ENCODE peak calls at places on chromosomes 7 and 10, in six cellular contexts. P is prostate gland, K is RWPE2, N is body of pancreas, W is endothelial cell of umbilical vein, Z is esophagus squamous epithelium. Y is an unnamed sample.

GRCh38 chr7:80942261-80943041 is 23.6 kb upstream of the SEMA3C start:
- DNase-seq in P (peak; percentile 41), W (peak; percentile 92), N (peak; percentile 37), Z (no peak), K (peak; percentile 89), Y (peak; percentile 39)

GRCh38 chr10:25562547-25562946 is 371.5 kb upstream of the MYO3A start:
- DNase-seq in N (no peak), K (no peak), Z (no peak), W (no peak), P (no peak), Y (no peak)

GRCh38 chr10:113221756-113222168 is 271.7 kb downstream of the TCF7L2 start:
- DNase-seq in P (no peak), W (no peak), N (no peak), K (no peak), Z (no peak), Y (no peak)

GRCh38 chr10:1124796-1125195 is 68.6 kb downstream of the WDR37 start:
- DNase-seq in N (no peak), W (no peak), Z (no peak), P (no peak), K (no peak), Y (no peak)

GRCh38 chr7:100590077-100590737 is 4.1 kb downstream of the FBXO24 start:
- DNase-seq in N (no peak), W (no peak), K (no peak), P (no peak), Z (no peak), Y (no peak)

GRCh38 chr10:48363617-48364355 is 57.3 kb downstream of the MAPK8 start:
- DNase-seq in Z (no peak), P (peak; percentile 32), W (peak; percentile 90), K (no peak), N (peak; percentile 40), Y (peak; percentile 74)

GRCh38 chr10:132564249-132564605 is 26.6 kb downstream of the INPP5A start:
- DNase-seq in W (no peak), Z (no peak), K (no peak), P (no peak), N (no peak), Y (no peak)

GRCh38 chr7:6382797-6383196 is 65.0 kb downstream of the DAGLB start:
- DNase-seq in Z (no peak), W (peak; percentile 44), N (no peak), P (no peak), K (no peak), Y (no peak)

GRCh38 chr10:22427101-22427500 is 81.8 kb downstream of the SPAG6 start:
- DNase-seq in Z (no peak), W (peak; percentile 22), N (no peak), P (no peak), K (no peak), Y (peak; percentile 77)

GRCh38 chr7:151695856-151696555 is 176.3 kb upstream of the RHEB start:
- DNase-seq in K (no peak), N (no peak), P (peak; percentile 44), W (no peak), Z (no peak), Y (no peak)

GRCh38 chr7:151694441-151694827 is 174.7 kb upstream of the RHEB start:
- DNase-seq in P (no peak), N (no peak), W (no peak), Z (no peak), K (no peak), Y (no peak)

GRCh38 chr7:151696738-151697514 is 177.2 kb upstream of the RHEB start:
- DNase-seq in Z (no peak), P (peak; percentile 35), K (peak; percentile 84), W (no peak), N (peak; percentile 29), Y (peak; percentile 18)

GRCh38 chr7:151693140-151693539 is 173.4 kb upstream of the RHEB start:
- DNase-seq in W (no peak), Z (no peak), P (no peak), K (no peak), N (no peak), Y (no peak)

GRCh38 chr7:151694828-151695580 is 175.3 kb upstream of the RHEB start:
- DNase-seq in K (no peak), Z (no peak), W (no peak), N (peak; percentile 49), P (peak; percentile 91), Y (peak; percentile 68)
- H3K4me1 ChIP-seq in K (peaks cover 25% of the 10 kb centered on the region), Z (peaks cover 42% of the 10 kb centered on the region), W (peaks cover 2% of the 10 kb centered on the region), N (peaks cover 20% of the 10 kb centered on the region), P (peaks cover 12% of the 10 kb centered on the region), Y (peaks cover 22% of the 10 kb centered on the region)

GRCh38 chr7:55203300-55203699 is 161.8 kb upstream of the LANCL2 start:
- DNase-seq in N (no peak), W (no peak), Z (no peak), P (no peak), K (no peak), Y (no peak)
- H3K36me3 ChIP-seq in N (peaks cover 29% of the 10 kb centered on the region), W (peaks cover 2% of the 10 kb centered on the region), Z (peaks cover 32% of the 10 kb centered on the region), P (peaks cover 10% of the 10 kb centered on the region), K (peaks cover 100% of the 10 kb centered on the region), Y (peaks cover 70% of the 10 kb centered on the region)

DNA sequence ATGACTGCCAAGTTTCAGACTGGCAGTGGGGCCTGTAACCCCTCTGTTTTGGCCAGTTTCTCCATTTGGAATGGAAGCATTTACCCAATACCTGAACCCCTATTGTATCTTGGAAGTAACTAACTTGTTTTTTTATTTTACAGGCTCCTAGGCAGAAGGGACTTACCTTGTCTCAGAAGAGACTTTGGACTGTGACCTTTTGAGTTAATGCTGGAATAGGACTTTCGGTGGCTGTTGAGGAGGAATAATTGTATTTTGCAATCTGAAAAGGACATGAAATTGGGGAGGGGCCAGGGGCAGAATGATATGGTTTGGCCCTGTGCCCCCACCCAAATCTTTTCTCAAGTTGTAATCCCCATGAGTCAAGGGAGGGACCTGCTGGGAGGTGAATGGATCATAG is 20.0 kb upstream of the MKLN1 start:
- DNase-seq in N (no peak), P (no peak), K (no peak), Z (no peak), W (no peak), Y (no peak)
- TF ChIP-seq CTCF in N (no peak), P (no peak), K (no peak), Z (no peak), W (no peak), Y (no peak)

DNA sequence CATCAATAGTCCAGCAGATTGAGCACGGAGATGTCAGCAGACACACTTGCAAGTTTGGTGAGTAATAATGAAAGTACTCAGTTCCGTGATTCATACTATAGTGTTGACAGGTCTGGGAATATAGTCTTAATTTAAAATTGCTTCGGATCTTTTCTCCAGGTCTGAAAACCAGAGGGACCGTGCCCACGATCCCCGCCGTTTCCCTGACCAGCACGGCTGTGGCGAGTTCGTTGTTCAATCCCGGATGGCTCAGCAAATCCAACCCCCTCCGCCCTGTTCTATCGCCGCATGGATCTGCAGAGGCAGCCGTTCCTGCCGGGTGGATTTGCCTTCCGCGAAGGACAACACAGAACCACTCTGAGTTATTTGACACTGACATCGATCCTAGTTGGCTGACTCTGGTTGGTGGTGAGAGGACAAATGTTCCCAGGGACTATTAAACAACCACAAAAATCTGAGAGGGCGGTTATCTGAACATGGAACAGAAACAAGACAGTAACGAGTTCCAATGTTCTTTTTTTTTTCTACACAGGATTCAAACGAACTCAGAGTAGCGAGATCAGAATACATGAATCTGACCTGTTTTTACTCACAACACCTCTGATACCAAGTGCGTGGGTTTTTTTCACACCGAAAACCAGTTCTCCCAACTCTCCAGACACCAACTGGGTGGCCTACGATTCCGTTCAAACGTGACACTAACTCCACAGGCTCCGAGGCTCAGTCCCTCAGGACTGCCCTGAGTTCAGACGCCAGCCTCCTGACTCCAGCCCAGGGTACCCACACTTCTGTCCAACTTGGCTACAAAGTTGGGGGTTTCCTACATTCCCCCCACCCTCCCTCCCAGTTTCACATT is 52.7 kb downstream of the RBM17 start:
- DNase-seq in Z (no peak), N (no peak), W (no peak), P (peak; percentile 42), K (no peak), Y (no peak)
- H3K4me1 ChIP-seq in Z (peaks cover 47% of the 10 kb centered on the region), N (peaks cover 19% of the 10 kb centered on the region), W (peaks cover 10% of the 10 kb centered on the region), P (no peaks in the 10 kb centered on the region), K (peaks cover 8% of the 10 kb centered on the region), Y (peaks cover 6% of the 10 kb centered on the region)

GRCh38 chr10:68027429-68027828 is 47.7 kb downstream of the HERC4 start:
- DNase-seq in N (no peak), P (no peak), Z (no peak), W (no peak), K (no peak), Y (no peak)
- H3K36me3 ChIP-seq in N (no peaks in the 10 kb centered on the region), P (no peaks in the 10 kb centered on the region), Z (no peaks in the 10 kb centered on the region), W (peaks cover 2% of the 10 kb centered on the region), K (peaks cover 83% of the 10 kb centered on the region), Y (peaks cover 12% of the 10 kb centered on the region)

GRCh38 chr7:102216573-102217314 is 69.9 kb upstream of the SH2B2 start:
- DNase-seq in W (no peak), Z (no peak), N (no peak), P (no peak), K (no peak), Y (no peak)
- TF ChIP-seq CTCF in W (no peak), Z (no peak), N (no peak), P (no peak), K (no peak), Y (no peak)